ENCODE peak calls at places on chromosomes 12 and 14, in five cellular contexts. I, H, J, W and O are unnamed samples.

GRCh38 chr14:51473351-51473750 is 178.4 kb upstream of the FRMD6 start:
- DNase-seq in J (no peak), H (no peak), W (no peak), I (no peak), O (no peak)

GRCh38 chr12:65004270-65004669 is 116.8 kb downstream of the WIF1 start:
- DNase-seq in I (no peak), J (peak; percentile 4), W (no peak), H (no peak), O (no peak)

GRCh38 chr12:57518920-57519757 is 1.2 kb downstream of the DDIT3 start:
- DNase-seq in H (no peak), W (no peak), J (peak; percentile 68), I (peak; percentile 46), O (no peak)

GRCh38 chr14:69171569-69171968 is 18.6 kb upstream of the DCAF5 start:
- DNase-seq in J (no peak), I (no peak), W (no peak), H (no peak), O (no peak)

GRCh38 chr14:47040490-47040889 is 388.9 kb upstream of the RPL10L start:
- DNase-seq in H (peak; percentile 16), W (no peak), J (no peak), I (peak; percentile 65), O (peak; percentile 2)

GRCh38 chr12:108847705-108848104 is 9.7 kb downstream of the SSH1 start:
- DNase-seq in I (no peak), J (no peak), W (no peak), H (no peak), O (no peak)

GRCh38 chr14:58772814-58773620 is 135.3 kb downstream of the DACT1 start:
- DNase-seq in J (no peak), H (no peak), W (no peak), I (peak; percentile 45), O (no peak)

GRCh38 chr12:95470300-95470699 is 3.7 kb upstream of the METAP2 start:
- DNase-seq in H (no peak), J (no peak), W (no peak), I (no peak), O (no peak)

GRCh38 chr14:72104011-72104613 is 171.9 kb downstream of the RGS6 start:
- DNase-seq in J (no peak), H (peak; percentile 50), W (peak; percentile 15), I (peak; percentile 8), O (peak; percentile 44)

GRCh38 chr12:118548887-118549286 is 172.5 kb downstream of the SUDS3 start:
- DNase-seq in I (no peak), W (no peak), J (no peak), H (no peak), O (no peak)

GRCh38 chr12:57479043-57479375 is 657 bp downstream of the ARHGAP9 start:
- DNase-seq in I (no peak), H (no peak), J (no peak), W (no peak), O (no peak)

GRCh38 chr12:93802698-93803097 is 125.5 kb downstream of the CRADD start:
- DNase-seq in W (no peak), H (no peak), I (no peak), J (peak; percentile 59), O (no peak)

GRCh38 chr14:102079700-102079979 is 7.2 kb downstream of the HSP90AA1 start:
- DNase-seq in W (no peak), I (no peak), H (no peak), J (no peak), O (no peak)

GRCh38 chr12:38776657-38777056 is 128.7 kb downstream of the CPNE8 start:
- DNase-seq in H (no peak), J (no peak), W (no peak), I (no peak), O (no peak)

GRCh38 chr12:121133838-121134237 is 1.2 kb downstream of the P2RX7 start:
- DNase-seq in I (no peak), H (no peak), W (no peak), J (no peak), O (no peak)

GRCh38 chr12:121135320-121135719 is 2.6 kb downstream of the P2RX7 start:
- DNase-seq in W (no peak), J (no peak), H (no peak), I (no peak), O (no peak)

GRCh38 chr12:121138284-121138683 is 5.6 kb downstream of the P2RX7 start:
- DNase-seq in I (no peak), W (no peak), J (no peak), H (no peak), O (no peak)

GRCh38 chr12:121139301-121139700 is 6.6 kb downstream of the P2RX7 start:
- DNase-seq in W (no peak), H (no peak), J (no peak), I (no peak), O (no peak)

GRCh38 chr12:121137512-121137911 is 4.8 kb downstream of the P2RX7 start:
- DNase-seq in W (no peak), J (no peak), I (no peak), H (no peak), O (no peak)
- TF ChIP-seq CTCF in W (no peak), J (no peak), I (no peak), H (no peak), O (no peak)

DNA sequence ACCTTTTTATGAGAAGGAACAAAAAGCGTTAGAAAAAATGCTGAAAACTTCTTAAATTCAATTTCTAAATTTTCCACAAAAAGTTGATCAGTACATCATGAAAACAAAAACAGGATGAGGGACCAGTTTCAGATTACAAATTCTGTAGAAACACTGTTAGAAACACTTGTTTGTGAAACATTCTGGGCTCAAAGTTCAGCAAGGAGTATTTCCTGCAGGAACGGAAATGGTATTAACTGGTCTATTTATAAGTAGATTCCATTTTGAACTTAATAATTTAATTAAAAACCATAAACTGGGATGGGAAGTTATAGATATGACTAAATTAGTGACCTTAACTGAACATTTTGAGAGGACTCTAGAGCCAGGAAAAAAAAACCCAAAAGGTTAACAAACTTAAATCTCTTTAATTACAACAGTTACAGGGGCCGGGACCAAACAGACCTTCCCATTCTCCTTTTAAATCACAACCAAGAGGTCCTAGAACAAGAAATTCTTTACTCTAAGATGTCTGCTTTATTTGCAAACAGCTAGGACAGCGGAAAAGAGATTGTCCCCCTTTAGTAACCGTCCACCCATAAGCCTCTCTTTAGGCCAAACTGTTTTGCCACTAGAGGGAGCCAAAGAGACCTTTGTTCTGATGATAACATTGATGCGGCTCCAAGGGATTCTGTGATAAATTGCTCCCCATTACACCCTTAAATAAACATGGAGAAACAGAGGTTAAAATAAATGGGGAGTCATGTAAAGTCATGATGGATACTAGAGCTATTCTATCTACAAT is 69.0 kb upstream of the RERGL start:
- DNase-seq in J (peak; percentile 31), I (peak; percentile 55), W (no peak), H (peak; percentile 52), O (no peak)
- TF ChIP-seq CTCF in J (peak; percentile 94), I (peak; percentile 50), W (peak; percentile 50), H (peak; percentile 83), O (peak; percentile 59)

GRCh38 chr12:105933671-105934665 is 204.8 kb downstream of the NUAK1 start:
- DNase-seq in J (peak; percentile 98), I (peak; percentile 56), W (no peak), H (no peak), O (no peak)
- TF ChIP-seq CTCF in J (peak; percentile 24), I (no peak), W (no peak), H (no peak), O (no peak)

DNA sequence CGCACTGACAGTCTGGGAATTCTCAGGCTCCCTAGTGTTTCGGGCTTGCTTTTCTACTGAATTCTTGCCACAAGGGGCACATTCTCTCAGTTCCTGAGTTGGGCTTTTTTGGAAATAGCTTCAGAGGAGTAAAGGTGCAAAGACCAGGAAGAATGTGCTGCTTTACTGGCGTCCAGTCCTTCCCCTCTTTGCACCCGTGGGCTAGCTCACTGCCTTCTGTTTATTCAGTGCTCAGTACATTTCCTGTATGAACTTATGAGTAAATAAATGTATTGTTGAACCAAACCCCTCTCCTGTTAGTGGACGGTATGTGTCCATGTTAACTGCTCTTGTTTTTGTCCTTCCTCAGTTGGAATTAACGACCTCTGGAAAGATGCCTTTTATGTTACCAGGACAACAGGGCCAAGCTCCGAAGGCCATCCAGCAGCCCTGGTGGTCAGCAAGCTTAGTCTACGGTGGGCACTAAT is 24.0 kb downstream of the GSG1 start:
- DNase-seq in I (no peak), J (no peak), H (no peak), W (no peak), O (no peak)
- TF ChIP-seq CTCF in I (peak; percentile 3), J (no peak), H (peak; percentile 61), W (no peak), O (no peak)

GRCh38 chr12:132544173-132544468 is 54.2 kb downstream of the FBRSL1 start:
- DNase-seq in J (no peak), W (no peak), I (no peak), H (no peak), O (no peak)
- TF ChIP-seq CTCF in J (no peak), W (no peak), I (no peak), H (no peak), O (no peak)

GRCh38 chr12:99389751-99390150 is 257.8 kb upstream of the GARIN6 start:
- DNase-seq in J (no peak), I (no peak), H (no peak), W (no peak), O (no peak)

GRCh38 chr12:99387661-99388060 is 259.9 kb upstream of the GARIN6 start:
- DNase-seq in H (no peak), W (no peak), I (no peak), J (peak; percentile 3), O (no peak)

GRCh38 chr12:99393763-99394162 is 253.8 kb upstream of the GARIN6 start:
- DNase-seq in H (no peak), W (no peak), I (no peak), J (no peak), O (no peak)

GRCh38 chr12:99392091-99392850 is 255.3 kb upstream of the GARIN6 start:
- DNase-seq in I (no peak), W (no peak), H (no peak), J (no peak), O (no peak)

DNA sequence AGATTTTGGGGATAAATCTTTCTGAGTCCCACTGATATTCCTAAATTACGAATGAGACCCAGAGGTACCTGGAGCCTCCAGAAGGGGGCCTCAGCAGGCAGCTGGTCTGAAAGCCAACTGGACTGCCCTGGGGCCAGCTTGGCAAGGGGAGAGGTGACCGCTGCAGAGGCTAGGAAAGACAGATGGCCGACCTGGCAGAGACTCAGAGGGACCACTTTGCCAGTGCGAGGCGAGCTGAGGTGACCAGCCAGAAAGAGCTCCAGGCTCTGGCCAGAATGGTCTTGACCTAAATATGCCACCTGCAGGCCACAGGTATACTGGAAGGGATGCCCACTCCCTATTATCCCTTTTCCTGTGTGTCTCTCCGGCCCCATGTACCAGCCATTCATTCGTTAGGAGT is 256.8 kb upstream of the GARIN6 start:
- DNase-seq in W (no peak), J (no peak), I (no peak), H (peak; percentile 61), O (peak; percentile 34)
- TF ChIP-seq CTCF in W (no peak), J (peak; percentile 40), I (no peak), H (peak; percentile 78), O (peak; percentile 51)

DNA sequence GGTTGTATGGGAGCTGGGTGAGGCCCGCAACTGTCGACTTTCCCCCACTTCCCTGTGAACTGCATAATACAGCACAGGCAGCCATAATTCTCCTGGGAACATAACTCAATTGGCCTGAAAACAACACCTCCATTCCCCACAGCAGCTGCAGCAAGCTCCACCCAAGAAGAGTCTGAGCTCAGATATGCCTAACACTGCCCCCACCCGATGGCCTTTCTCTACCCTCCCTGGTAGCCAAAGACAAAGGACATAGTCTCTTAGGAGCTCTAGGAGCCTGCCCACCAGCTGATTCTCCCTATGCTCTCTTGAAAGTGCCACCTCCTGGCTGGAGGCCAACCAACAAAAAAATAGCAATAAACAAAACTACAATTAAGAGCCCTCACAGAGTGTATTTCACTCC is 542.7 kb upstream of the LMO3 start:
- DNase-seq in W (no peak), J (no peak), I (no peak), H (no peak), O (no peak)
- TF ChIP-seq CTCF in W (no peak), J (no peak), I (no peak), H (no peak), O (no peak)